ENCODE peak calls at places on chromosome 20, in nine cellular contexts. Q is activated CD8-positive, alpha-beta T cell treated with anti-CD3 and anti-CD28 coated beads for 36 hours; L is progenitor cell of endocrine pancreas; C is coronary artery; P is choroid plexus epithelial cell; F is stomach; E is neural crest cell; U is ovary; D is epithelial cell of esophagus. J is an unnamed sample.
A peak's percentile ranks its signal among the peaks of the same experiment; 100 is the strongest.

GRCh38 chr20:313948-314347 is 11.4 kb upstream of the SOX12 start:
- DNase-seq in Q (no peak), L (no peak), C (no peak), P (peak; percentile 38), F (no peak), E (no peak), U (no peak), D (peak; percentile 83), J (peak; percentile 55)

GRCh38 chr20:15789083-15789482 is 784.2 kb downstream of the KIF16B start:
- DNase-seq in Q (no peak), L (no peak), C (no peak), P (no peak), F (no peak), E (no peak), U (no peak), D (no peak), J (no peak)

GRCh38 chr20:54061106-54061881 is 9.1 kb downstream of the BCAS1 start:
- DNase-seq in Q (no peak), L (no peak), C (no peak), P (peak; percentile 28), F (no peak), E (no peak), U (no peak), D (peak; percentile 80), J (no peak)

GRCh38 chr20:16314722-16315121 is 258.5 kb downstream of the KIF16B start:
- DNase-seq in Q (no peak), L (no peak), C (no peak), P (no peak), F (no peak), E (no peak), U (no peak), D (no peak), J (no peak)

GRCh38 chr20:38123021-38123587 is 42.0 kb downstream of the TGM2 start:
- DNase-seq in Q (no peak), L (peak; percentile 7), C (peak; percentile 68), P (peak; percentile 78), F (peak; percentile 24), E (no peak), U (peak; percentile 42), D (no peak), J (peak; percentile 65)

GRCh38 chr20:57922701-57923100 is 212.9 kb upstream of the PMEPA1 start:
- DNase-seq in Q (no peak), L (no peak), C (no peak), P (no peak), F (no peak), E (no peak), U (no peak), D (no peak), J (no peak)

GRCh38 chr20:25197870-25198190 is 2.3 kb downstream of the ENTPD6 start:
- DNase-seq in Q (no peak), L (no peak), C (no peak), P (no peak), F (no peak), E (no peak), U (no peak), D (no peak), J (no peak)

GRCh38 chr20:7291319-7291943 is 523.9 kb downstream of the BMP2 start:
- DNase-seq in Q (no peak), L (no peak), C (no peak), P (no peak), F (no peak), E (no peak), U (no peak), D (no peak), J (no peak)

GRCh38 chr20:46509523-46509922 is 3.8 kb downstream of the ZNF334 start:
- DNase-seq in Q (peak; percentile 9), L (no peak), C (no peak), P (no peak), F (no peak), E (no peak), U (no peak), D (no peak), J (no peak)

GRCh38 chr20:45629496-45630100 is at the start of gene WFDC10A:
- DNase-seq in Q (peak; percentile 46), L (no peak), C (no peak), P (peak; percentile 71), F (peak; percentile 44), E (peak; percentile 45), U (no peak), D (peak; percentile 72), J (peak; percentile 25)

GRCh38 chr20:30500829-30501440 is 756.5 kb upstream of the DEFB115 start:
- DNase-seq in Q (no peak), L (no peak), C (no peak), P (no peak), F (no peak), E (no peak), U (no peak), D (no peak), J (no peak)

GRCh38 chr20:1427457-1428054 is 34.7 kb upstream of the FKBP1A start:
- DNase-seq in Q (no peak), L (no peak), C (peak; percentile 21), P (peak; percentile 93), F (no peak), E (no peak), U (no peak), D (no peak), J (peak; percentile 45)

GRCh38 chr20:29878281-29878741 is 1379.2 kb upstream of the DEFB115 start:
- DNase-seq in Q (no peak), L (no peak), C (no peak), P (peak; percentile 5), F (peak; percentile 26), E (no peak), U (no peak), D (peak; percentile 27), J (no peak)

GRCh38 chr20:43514062-43514971 is 6.8 kb downstream of the L3MBTL1 start:
- DNase-seq in Q (peak; percentile 98), L (peak; percentile 93), C (peak; percentile 99), P (peak; percentile 99), F (peak; percentile 98), E (peak; percentile 94), U (peak; percentile 99), D (peak; percentile 97), J (peak; percentile 99)

DNA sequence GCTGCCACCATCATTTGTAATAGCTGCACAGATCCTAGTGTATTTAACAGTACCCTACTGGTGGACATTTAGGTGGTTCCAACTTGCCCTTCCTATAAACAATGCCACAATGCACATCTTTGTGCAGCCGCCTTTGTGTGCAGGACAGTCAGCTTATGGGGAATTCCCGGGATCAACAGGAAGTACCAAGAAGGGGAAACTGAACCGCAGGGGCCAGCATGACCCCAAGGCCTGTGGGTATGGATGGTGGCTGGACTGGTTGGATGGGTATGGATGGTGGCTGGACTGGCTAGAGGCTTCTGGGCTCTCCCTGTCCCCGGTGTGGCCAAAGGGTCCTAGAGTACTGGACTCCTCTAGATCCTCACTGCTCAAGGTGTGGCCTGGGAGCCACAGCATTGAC is 46.7 kb downstream of the CEBPB start:
- DNase-seq in Q (no peak), L (no peak), C (no peak), P (no peak), F (peak; percentile 48), E (no peak), U (no peak), D (no peak), J (no peak)
- TF ChIP-seq CTCF in Q (no peak), L (no peak), C (no peak), P (no peak), F (no peak), E (no peak), U (no peak), D (no peak), J (no peak)

GRCh38 chr20:4195499-4195898 is 180.1 kb upstream of the RNF24 start:
- DNase-seq in Q (no peak), L (no peak), C (no peak), P (peak; percentile 53), F (no peak), E (peak; percentile 32), U (no peak), D (peak; percentile 29), J (peak; percentile 12)
- TF ChIP-seq CTCF in Q (no peak), L (peak; percentile 55), C (no peak), P (peak; percentile 70), F (no peak), E (peak; percentile 48), U (no peak), D (peak; percentile 64), J (peak; percentile 71)

GRCh38 chr20:32553618-32554017 is 31.5 kb downstream of the NOL4L start:
- DNase-seq in Q (no peak), L (no peak), C (no peak), P (no peak), F (no peak), E (no peak), U (no peak), D (no peak), J (no peak)

GRCh38 chr20:32555584-32555983 is 29.5 kb downstream of the NOL4L start:
- DNase-seq in Q (no peak), L (no peak), C (no peak), P (no peak), F (no peak), E (no peak), U (no peak), D (no peak), J (no peak)

GRCh38 chr20:32556312-32557184 is 28.6 kb downstream of the NOL4L start:
- DNase-seq in Q (no peak), L (no peak), C (no peak), P (no peak), F (no peak), E (no peak), U (no peak), D (no peak), J (no peak)

GRCh38 chr20:32557284-32557683 is 27.8 kb downstream of the NOL4L start:
- DNase-seq in Q (no peak), L (no peak), C (no peak), P (no peak), F (no peak), E (no peak), U (no peak), D (no peak), J (no peak)

GRCh38 chr20:32554965-32555289 is 30.2 kb downstream of the NOL4L start:
- DNase-seq in Q (no peak), L (no peak), C (no peak), P (no peak), F (no peak), E (no peak), U (no peak), D (no peak), J (no peak)
- TF ChIP-seq CTCF in Q (no peak), L (no peak), C (no peak), P (no peak), F (no peak), E (no peak), U (no peak), D (no peak), J (no peak)

GRCh38 chr20:34561661-34562060 is 3.1 kb downstream of the MAP1LC3A start:
- DNase-seq in Q (no peak), L (no peak), C (no peak), P (no peak), F (no peak), E (no peak), U (no peak), D (no peak), J (no peak)

GRCh38 chr20:34560614-34561013 is 2.1 kb downstream of the MAP1LC3A start:
- DNase-seq in Q (no peak), L (no peak), C (no peak), P (no peak), F (no peak), E (no peak), U (no peak), D (no peak), J (no peak)

GRCh38 chr20:34560141-34560523 is 1.6 kb downstream of the MAP1LC3A start:
- DNase-seq in Q (no peak), L (no peak), C (no peak), P (no peak), F (no peak), E (no peak), U (peak; percentile 53), D (no peak), J (no peak)

GRCh38 chr20:34564810-34565209 is 6.3 kb downstream of the MAP1LC3A start:
- DNase-seq in Q (no peak), L (no peak), C (no peak), P (no peak), F (no peak), E (no peak), U (no peak), D (no peak), J (no peak)

GRCh38 chr20:34562643-34563042 is 4.1 kb downstream of the MAP1LC3A start:
- DNase-seq in Q (peak; percentile 33), L (no peak), C (no peak), P (peak; percentile 25), F (no peak), E (no peak), U (no peak), D (no peak), J (no peak)
- TF ChIP-seq CTCF in Q (peak; percentile 37), L (peak; percentile 56), C (no peak), P (peak; percentile 59), F (no peak), E (peak; percentile 59), U (no peak), D (peak; percentile 26), J (peak; percentile 52)

J was measured in astrocyte of the spinal cord.